ENCODE peak calls at places on chromosomes 3 and 15, in five cellular contexts. C is cardiac muscle cell; K is psoas muscle; U is CD8-positive, alpha-beta T cell; T is heart left ventricle. R is an unnamed sample.
A peak's percentile ranks its signal among the peaks of the same experiment; 100 is the strongest.

GRCh38 chr3:17420668-17421067 is 321.8 kb downstream of the TBC1D5 start:
- DNase-seq in C (no peak), K (no peak), U (no peak), T (no peak), R (no peak)

GRCh38 chr3:69962053-69962452 is 37.5 kb upstream of the SAMMSON start:
- DNase-seq in K (no peak), T (no peak), C (no peak), U (no peak), R (no peak)

GRCh38 chr3:141972394-141972793 is 96.0 kb downstream of the ATP1B3 start:
- DNase-seq in T (no peak), C (no peak), K (no peak), U (no peak), R (no peak)

GRCh38 chr3:41900265-41900664 is 61.6 kb downstream of the ULK4 start:
- DNase-seq in T (no peak), U (no peak), C (peak; percentile 71), K (no peak), R (no peak)

GRCh38 chr15:92077353-92078080 is 224.0 kb downstream of the SLCO3A1 start:
- DNase-seq in C (peak; percentile 85), K (peak; percentile 75), T (peak; percentile 82), U (peak; percentile 35), R (peak; percentile 75)

GRCh38 chr15:34753236-34753894 is 1.4 kb downstream of the GJD2 start:
- DNase-seq in K (no peak), C (peak; percentile 86), U (no peak), T (no peak), R (no peak)

GRCh38 chr15:34889486-34889885 is 80.1 kb downstream of the AQR start:
- DNase-seq in C (no peak), K (no peak), T (no peak), U (no peak), R (no peak)

GRCh38 chr3:55897573-55898224 is 410.6 kb upstream of the WNT5A start:
- DNase-seq in U (no peak), C (peak; percentile 37), K (no peak), T (no peak), R (no peak)

GRCh38 chr3:4812509-4812908 is 166.7 kb upstream of the BHLHE40 start:
- DNase-seq in C (no peak), T (no peak), U (no peak), K (no peak), R (no peak)

GRCh38 chr3:186320862-186321568 is 41.0 kb downstream of the DGKG start:
- DNase-seq in T (no peak), C (no peak), U (no peak), K (no peak), R (no peak)

DNA sequence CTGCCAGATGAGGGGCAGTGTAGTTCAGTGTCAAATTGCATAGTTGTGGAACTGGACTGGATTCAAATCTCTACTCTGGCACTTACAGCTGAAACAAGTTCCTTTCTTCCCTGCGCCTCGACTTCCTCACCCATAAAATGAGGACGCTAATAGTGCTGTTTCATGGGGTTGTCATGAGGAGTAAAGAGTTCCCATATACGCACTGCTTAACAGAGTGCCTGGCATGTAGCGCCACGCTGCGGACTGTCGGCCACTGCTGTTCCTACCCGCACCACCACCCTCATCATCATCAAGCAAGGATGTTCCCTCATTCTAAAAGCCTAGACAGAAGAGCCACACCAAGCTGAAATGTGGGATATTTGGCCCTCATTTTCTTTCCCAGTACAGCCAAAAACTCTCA is 91.9 kb downstream of the CHDH start:
- DNase-seq in T (peak; percentile 37), C (no peak), U (no peak), K (no peak), R (no peak)
- H3K4me3 ChIP-seq in T (no peak overlapping the region), C (no peak overlapping the region), U (no peak overlapping the region), K (no peak overlapping the region), R (no peak overlapping the region)

GRCh38 chr3:57862894-57863293 is 106.8 kb downstream of the SLMAP start:
- DNase-seq in C (no peak), U (no peak), K (no peak), T (no peak), R (no peak)
- H3K36me3 ChIP-seq in C (peaks cover 30% of the 10 kb centered on the region), U (peaks cover 15% of the 10 kb centered on the region), K (peaks cover 7% of the 10 kb centered on the region), T (peaks cover 3% of the 10 kb centered on the region), R (no peaks in the 10 kb centered on the region)

GRCh38 chr15:29107971-29108645 is 161.5 kb downstream of the NSMCE3 start:
- DNase-seq in C (no peak), K (peak; percentile 31), T (peak; percentile 15), U (peak; percentile 3), R (no peak)

GRCh38 chr15:29109762-29110161 is 159.9 kb downstream of the NSMCE3 start:
- DNase-seq in K (no peak), C (no peak), T (no peak), U (peak; percentile 14), R (no peak)

GRCh38 chr15:29111705-29112281 is 157.8 kb downstream of the NSMCE3 start:
- DNase-seq in K (no peak), T (no peak), C (no peak), U (peak; percentile 18), R (no peak)

GRCh38 chr15:29110176-29110575 is 159.4 kb downstream of the NSMCE3 start:
- DNase-seq in U (peak; percentile 11), T (no peak), C (no peak), K (no peak), R (no peak)

DNA sequence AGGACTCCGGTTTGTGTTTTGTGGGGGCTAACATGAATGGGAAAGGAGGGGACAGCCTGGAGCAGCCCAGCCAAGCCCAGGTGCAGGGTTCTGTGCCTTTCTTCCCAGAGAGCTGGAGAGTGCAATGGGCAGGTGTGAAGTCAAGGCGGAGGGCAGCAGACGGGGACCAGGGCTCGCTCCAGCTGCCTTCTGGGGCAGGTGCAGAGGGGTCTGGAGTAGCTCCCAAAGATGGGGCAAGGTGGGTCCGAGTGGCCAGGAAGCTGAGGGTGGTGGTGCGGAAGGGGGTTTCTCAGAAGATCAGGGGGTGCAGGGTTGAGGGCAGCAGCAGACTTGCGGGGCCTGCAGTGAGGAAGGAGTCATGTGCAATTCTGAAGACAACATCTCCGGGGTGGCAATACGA is 158.9 kb downstream of the NSMCE3 start:
- DNase-seq in K (no peak), T (no peak), C (no peak), U (peak; percentile 2), R (no peak)
- H3K9me3 ChIP-seq in K (no peaks in the 10 kb centered on the region), T (no peaks in the 10 kb centered on the region), C (no peaks in the 10 kb centered on the region), U (no peaks in the 10 kb centered on the region), R (no peaks in the 10 kb centered on the region)

GRCh38 chr15:68204776-68205557 is at the start of gene CALML4:
- DNase-seq in T (peak; percentile 76), C (no peak), U (no peak), K (peak; percentile 78), R (peak; percentile 93)
- H3K4me3 ChIP-seq in T (peak within 1 kb of the TSS; percentile 36), C (no peak within 1 kb of the TSS), U (no peak within 1 kb of the TSS), K (peak within 1 kb of the TSS; percentile 50), R (peak within 1 kb of the TSS; percentile 33)

DNA sequence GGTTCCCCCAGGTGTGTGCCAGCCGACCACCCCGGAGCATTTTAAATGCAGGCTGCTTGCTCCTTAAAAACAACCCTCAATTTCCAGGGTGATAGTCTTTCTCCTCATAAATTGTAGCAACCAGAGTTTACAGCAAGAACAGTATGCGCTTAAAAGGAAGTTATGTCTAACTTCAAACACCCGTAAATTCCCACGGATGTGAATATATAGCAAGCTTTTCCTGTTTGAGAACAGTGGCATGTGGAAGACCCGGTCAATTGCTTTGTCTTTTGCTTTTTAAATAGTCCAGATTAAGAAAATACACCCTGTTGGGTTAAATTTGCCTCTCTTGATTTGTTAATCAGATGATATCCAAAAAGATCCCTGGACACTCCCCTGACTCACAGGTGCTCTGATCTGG is 20.8 kb downstream of the MRPS25 start:
- DNase-seq in T (no peak), C (no peak), U (no peak), K (no peak), R (no peak)
- H3K36me3 ChIP-seq in T (peaks cover 21% of the 10 kb centered on the region), C (peaks cover 74% of the 10 kb centered on the region), U (peaks cover 54% of the 10 kb centered on the region), K (peaks cover 24% of the 10 kb centered on the region), R (peaks cover 68% of the 10 kb centered on the region)

DNA sequence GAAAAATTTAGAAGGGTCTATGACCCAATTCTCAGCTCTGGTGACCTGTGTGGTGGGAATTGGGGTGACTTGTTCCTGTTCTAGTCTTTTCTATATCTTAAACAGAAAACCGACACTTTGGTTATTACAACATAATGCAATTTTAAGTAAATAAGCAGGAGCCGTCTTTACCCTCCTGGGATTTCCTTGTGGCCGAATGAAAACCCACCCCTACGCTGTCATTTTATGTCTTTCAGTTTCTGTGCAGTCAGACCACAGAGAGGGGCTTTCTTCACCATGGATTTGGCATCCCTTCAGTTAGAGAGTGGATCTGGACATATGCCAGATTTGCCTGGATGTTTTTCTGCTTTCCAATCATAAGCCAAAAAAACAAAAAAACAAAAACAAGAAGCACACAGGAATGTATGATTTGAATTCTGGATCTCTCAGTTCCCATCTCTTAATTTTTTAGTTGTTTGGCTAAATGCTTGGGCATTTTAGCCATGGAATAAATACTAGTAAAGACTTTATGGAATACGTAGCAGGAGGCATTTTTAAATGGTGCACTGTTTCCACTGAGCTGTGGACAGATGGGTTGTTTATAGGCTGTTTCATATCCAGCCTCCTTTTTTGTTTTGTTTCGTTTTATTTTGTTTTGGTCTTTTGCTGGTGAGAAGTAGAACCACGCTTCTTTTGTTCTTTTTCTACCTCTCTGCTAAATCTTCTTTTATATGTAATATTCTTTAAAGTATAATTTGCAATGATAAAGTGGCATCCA is 272.9 kb downstream of the FEZF2 start:
- DNase-seq in T (no peak), K (no peak), U (no peak), C (no peak), R (no peak)
- H3K9me3 ChIP-seq in T (no peaks in the 10 kb centered on the region), K (no peaks in the 10 kb centered on the region), U (no peaks in the 10 kb centered on the region), C (no peaks in the 10 kb centered on the region), R (no peaks in the 10 kb centered on the region)

GRCh38 chr3:155581579-155581978 is 163.3 kb downstream of the PLCH1 start:
- DNase-seq in C (no peak), T (no peak), K (no peak), U (peak; percentile 26), R (no peak)
- H3K4me3 ChIP-seq in C (no peak overlapping the region), T (no peak overlapping the region), K (no peak overlapping the region), U (no peak overlapping the region), R (no peak overlapping the region)

R was measured in transverse colon.